ENCODE peak calls at places on chromosomes 5 and 9, in ten cellular contexts. One of them, this sample, is unnamed.

GRCh38 chr9:29211681-29212589 is 1638.7 kb upstream of the C9orf72 start:
- DNase-seq in CD8-positive, alpha-beta T cell: no peak
- DNase-seq in sigmoid colon: peak; percentile 59
- DNase-seq in tibial artery: no peak
- DNase-seq in fibroblast of the aortic adventitia: peak; percentile 7
- DNase-seq in fibroblast of pulmonary artery: peak; percentile 39
- DNase-seq in uterus: peak; percentile 45
- DNase-seq in AG10803: peak; percentile 0
- DNase-seq in HCT116: no peak
- DNase-seq in HepG2: peak; percentile 12
- DNase-seq in this sample: no peak

GRCh38 chr5:10424124-10424731 is 17.5 kb upstream of the ROPN1L start:
- DNase-seq in CD8-positive, alpha-beta T cell: no peak
- DNase-seq in sigmoid colon: no peak
- DNase-seq in tibial artery: no peak
- DNase-seq in fibroblast of the aortic adventitia: peak; percentile 59
- DNase-seq in fibroblast of pulmonary artery: peak; percentile 64
- DNase-seq in uterus: no peak
- DNase-seq in AG10803: peak; percentile 48
- DNase-seq in HCT116: peak; percentile 8
- DNase-seq in HepG2: peak; percentile 13
- DNase-seq in this sample: no peak

GRCh38 chr5:89407053-89407452 is 524.1 kb upstream of the MEF2C start:
- DNase-seq in CD8-positive, alpha-beta T cell: no peak
- DNase-seq in sigmoid colon: no peak
- DNase-seq in tibial artery: no peak
- DNase-seq in fibroblast of the aortic adventitia: no peak
- DNase-seq in fibroblast of pulmonary artery: no peak
- DNase-seq in uterus: no peak
- DNase-seq in AG10803: no peak
- DNase-seq in HCT116: no peak
- DNase-seq in HepG2: no peak
- DNase-seq in this sample: no peak

GRCh38 chr5:9888517-9888916 is 258.4 kb upstream of the TAS2R1 start:
- DNase-seq in CD8-positive, alpha-beta T cell: no peak
- DNase-seq in sigmoid colon: no peak
- DNase-seq in tibial artery: no peak
- DNase-seq in fibroblast of the aortic adventitia: peak; percentile 84
- DNase-seq in fibroblast of pulmonary artery: peak; percentile 83
- DNase-seq in uterus: no peak
- DNase-seq in AG10803: peak; percentile 76
- DNase-seq in HCT116: no peak
- DNase-seq in HepG2: no peak
- DNase-seq in this sample: no peak

GRCh38 chr5:113722979-113723378 is 209.5 kb downstream of the YTHDC2 start:
- DNase-seq in CD8-positive, alpha-beta T cell: no peak
- DNase-seq in sigmoid colon: no peak
- DNase-seq in tibial artery: no peak
- DNase-seq in fibroblast of the aortic adventitia: no peak
- DNase-seq in fibroblast of pulmonary artery: no peak
- DNase-seq in uterus: peak; percentile 19
- DNase-seq in AG10803: no peak
- DNase-seq in HCT116: no peak
- DNase-seq in HepG2: no peak
- DNase-seq in this sample: no peak

GRCh38 chr9:38287420-38287985 is 105.0 kb upstream of the ALDH1B1 start:
- DNase-seq in CD8-positive, alpha-beta T cell: no peak
- DNase-seq in sigmoid colon: no peak
- DNase-seq in tibial artery: no peak
- DNase-seq in fibroblast of the aortic adventitia: no peak
- DNase-seq in fibroblast of pulmonary artery: no peak
- DNase-seq in uterus: no peak
- DNase-seq in AG10803: no peak
- DNase-seq in HCT116: no peak
- DNase-seq in HepG2: no peak
- DNase-seq in this sample: no peak

GRCh38 chr5:106127341-106127781 is 1543.4 kb downstream of the EFNA5 start:
- DNase-seq in CD8-positive, alpha-beta T cell: no peak
- DNase-seq in sigmoid colon: no peak
- DNase-seq in tibial artery: no peak
- DNase-seq in fibroblast of the aortic adventitia: no peak
- DNase-seq in fibroblast of pulmonary artery: no peak
- DNase-seq in uterus: no peak
- DNase-seq in AG10803: no peak
- DNase-seq in HCT116: no peak
- DNase-seq in HepG2: no peak
- DNase-seq in this sample: no peak

GRCh38 chr5:101260857-101261256 is 357.8 kb upstream of the ST8SIA4 start:
- DNase-seq in CD8-positive, alpha-beta T cell: no peak
- DNase-seq in sigmoid colon: no peak
- DNase-seq in tibial artery: no peak
- DNase-seq in fibroblast of the aortic adventitia: no peak
- DNase-seq in fibroblast of pulmonary artery: no peak
- DNase-seq in uterus: no peak
- DNase-seq in AG10803: no peak
- DNase-seq in HCT116: no peak
- DNase-seq in HepG2: no peak
- DNase-seq in this sample: no peak

GRCh38 chr5:81639556-81639955 is 111.3 kb downstream of the SSBP2 start:
- DNase-seq in CD8-positive, alpha-beta T cell: no peak
- DNase-seq in sigmoid colon: no peak
- DNase-seq in tibial artery: no peak
- DNase-seq in fibroblast of the aortic adventitia: peak; percentile 46
- DNase-seq in fibroblast of pulmonary artery: peak; percentile 7
- DNase-seq in uterus: no peak
- DNase-seq in AG10803: peak; percentile 55
- DNase-seq in HCT116: no peak
- DNase-seq in HepG2: no peak
- DNase-seq in this sample: no peak

GRCh38 chr9:93098236-93098946 is 2.4 kb downstream of the CARD19 start:
- DNase-seq in CD8-positive, alpha-beta T cell: peak; percentile 75
- DNase-seq in sigmoid colon: peak; percentile 97
- DNase-seq in tibial artery: peak; percentile 94
- DNase-seq in fibroblast of the aortic adventitia: peak; percentile 98
- DNase-seq in fibroblast of pulmonary artery: peak; percentile 98
- DNase-seq in uterus: peak; percentile 94
- DNase-seq in AG10803: peak; percentile 98
- DNase-seq in HCT116: peak; percentile 65
- DNase-seq in HepG2: peak; percentile 68
- DNase-seq in this sample: peak; percentile 46

GRCh38 chr9:71726723-71727122 is 41.6 kb downstream of the CEMIP2 start:
- DNase-seq in CD8-positive, alpha-beta T cell: no peak
- DNase-seq in sigmoid colon: no peak
- DNase-seq in tibial artery: no peak
- DNase-seq in fibroblast of the aortic adventitia: no peak
- DNase-seq in fibroblast of pulmonary artery: no peak
- DNase-seq in uterus: no peak
- DNase-seq in AG10803: no peak
- DNase-seq in HCT116: no peak
- DNase-seq in HepG2: no peak
- DNase-seq in this sample: no peak

GRCh38 chr5:76372320-76373054 is 30.6 kb upstream of the IQGAP2 start:
- DNase-seq in CD8-positive, alpha-beta T cell: no peak
- DNase-seq in sigmoid colon: no peak
- DNase-seq in tibial artery: no peak
- DNase-seq in fibroblast of the aortic adventitia: peak; percentile 67
- DNase-seq in fibroblast of pulmonary artery: peak; percentile 78
- DNase-seq in uterus: no peak
- DNase-seq in AG10803: peak; percentile 83
- DNase-seq in HCT116: peak; percentile 88
- DNase-seq in HepG2: peak; percentile 76
- DNase-seq in this sample: no peak

GRCh38 chr5:146165469-146165868 is 17.0 kb downstream of the LARS1 start:
- DNase-seq in CD8-positive, alpha-beta T cell: no peak
- DNase-seq in sigmoid colon: no peak
- DNase-seq in tibial artery: no peak
- DNase-seq in fibroblast of the aortic adventitia: no peak
- DNase-seq in fibroblast of pulmonary artery: no peak
- DNase-seq in uterus: no peak
- DNase-seq in AG10803: peak; percentile 40
- DNase-seq in HCT116: no peak
- DNase-seq in HepG2: no peak
- DNase-seq in this sample: no peak

GRCh38 chr5:14356305-14356704 is 213.2 kb downstream of the TRIO start:
- DNase-seq in CD8-positive, alpha-beta T cell: no peak
- DNase-seq in sigmoid colon: no peak
- DNase-seq in tibial artery: no peak
- DNase-seq in fibroblast of the aortic adventitia: no peak
- DNase-seq in fibroblast of pulmonary artery: no peak
- DNase-seq in uterus: no peak
- DNase-seq in AG10803: no peak
- DNase-seq in HCT116: no peak
- DNase-seq in HepG2: no peak
- DNase-seq in this sample: no peak

GRCh38 chr9:94018628-94019027 is 63.5 kb upstream of the BARX1 start:
- DNase-seq in CD8-positive, alpha-beta T cell: no peak
- DNase-seq in sigmoid colon: no peak
- DNase-seq in tibial artery: no peak
- DNase-seq in fibroblast of the aortic adventitia: peak; percentile 80
- DNase-seq in fibroblast of pulmonary artery: peak; percentile 72
- DNase-seq in uterus: no peak
- DNase-seq in AG10803: peak; percentile 47
- DNase-seq in HCT116: no peak
- DNase-seq in HepG2: no peak
- DNase-seq in this sample: no peak

GRCh38 chr5:8340739-8341344 is 471.9 kb downstream of the MTRR start:
- DNase-seq in CD8-positive, alpha-beta T cell: no peak
- DNase-seq in sigmoid colon: no peak
- DNase-seq in tibial artery: no peak
- DNase-seq in fibroblast of the aortic adventitia: peak; percentile 48
- DNase-seq in fibroblast of pulmonary artery: peak; percentile 44
- DNase-seq in uterus: no peak
- DNase-seq in AG10803: peak; percentile 11
- DNase-seq in HCT116: no peak
- DNase-seq in HepG2: peak; percentile 3
- DNase-seq in this sample: no peak
- TF ChIP-seq CTCF in CD8-positive, alpha-beta T cell: no peak
- TF ChIP-seq CTCF in sigmoid colon: peak; percentile 33
- TF ChIP-seq CTCF in tibial artery: peak; percentile 34
- TF ChIP-seq CTCF in fibroblast of the aortic adventitia: peak; percentile 61
- TF ChIP-seq CTCF in fibroblast of pulmonary artery: peak; percentile 58
- TF ChIP-seq CTCF in uterus: no peak
- TF ChIP-seq CTCF in AG10803: peak; percentile 51
- TF ChIP-seq CTCF in HCT116: no peak
- TF ChIP-seq CTCF in HepG2: no peak
- TF ChIP-seq CTCF in this sample: no peak

DNA sequence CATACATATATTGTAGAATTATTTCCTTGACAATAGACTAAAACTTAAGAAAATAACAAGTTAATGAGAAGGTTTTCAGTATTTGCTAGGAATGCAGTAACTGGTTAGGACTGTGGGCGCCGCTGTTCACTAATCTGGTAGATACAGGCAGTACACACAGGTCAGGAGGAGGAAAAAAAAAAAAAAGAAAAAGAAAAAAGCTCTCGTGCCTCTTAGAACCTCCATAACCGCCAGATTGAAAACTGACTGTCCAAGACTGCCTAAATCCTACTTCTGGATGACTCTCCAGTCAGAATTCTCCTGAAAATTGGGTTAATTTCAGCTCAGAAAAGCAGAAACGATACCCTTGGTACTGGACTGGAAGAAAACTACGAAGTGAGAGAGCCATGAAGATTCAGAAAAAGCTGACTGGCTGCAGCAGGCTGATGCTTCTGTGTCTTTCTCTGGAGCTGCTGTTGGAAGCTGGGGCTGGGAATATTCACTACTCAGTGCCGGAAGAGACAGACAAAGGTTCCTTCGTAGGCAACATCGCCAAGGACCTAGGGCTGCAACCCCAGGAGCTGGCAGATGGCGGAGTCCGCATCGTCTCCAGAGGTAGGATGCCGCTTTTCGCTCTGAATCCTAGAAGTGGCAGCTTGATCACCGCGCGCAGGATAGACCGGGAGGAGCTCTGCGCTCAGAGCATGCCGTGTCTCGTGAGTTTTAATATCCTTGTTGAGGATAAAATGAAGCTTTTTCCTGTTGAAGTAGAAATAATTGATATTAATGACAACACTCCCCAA is at the start of gene PCDHGA1:
- DNase-seq in CD8-positive, alpha-beta T cell: peak; percentile 21
- DNase-seq in sigmoid colon: no peak
- DNase-seq in tibial artery: no peak
- DNase-seq in fibroblast of the aortic adventitia: peak; percentile 70
- DNase-seq in fibroblast of pulmonary artery: peak; percentile 71
- DNase-seq in uterus: no peak
- DNase-seq in AG10803: peak; percentile 70
- DNase-seq in HCT116: no peak
- DNase-seq in HepG2: peak; percentile 51
- DNase-seq in this sample: no peak
- TF ChIP-seq CTCF in CD8-positive, alpha-beta T cell: no peak
- TF ChIP-seq CTCF in sigmoid colon: no peak
- TF ChIP-seq CTCF in tibial artery: no peak
- TF ChIP-seq CTCF in fibroblast of the aortic adventitia: peak; percentile 64
- TF ChIP-seq CTCF in fibroblast of pulmonary artery: peak; percentile 60
- TF ChIP-seq CTCF in uterus: no peak
- TF ChIP-seq CTCF in AG10803: peak; percentile 72
- TF ChIP-seq CTCF in HCT116: peak; percentile 17
- TF ChIP-seq CTCF in HepG2: peak; percentile 58
- TF ChIP-seq CTCF in this sample: no peak

DNA sequence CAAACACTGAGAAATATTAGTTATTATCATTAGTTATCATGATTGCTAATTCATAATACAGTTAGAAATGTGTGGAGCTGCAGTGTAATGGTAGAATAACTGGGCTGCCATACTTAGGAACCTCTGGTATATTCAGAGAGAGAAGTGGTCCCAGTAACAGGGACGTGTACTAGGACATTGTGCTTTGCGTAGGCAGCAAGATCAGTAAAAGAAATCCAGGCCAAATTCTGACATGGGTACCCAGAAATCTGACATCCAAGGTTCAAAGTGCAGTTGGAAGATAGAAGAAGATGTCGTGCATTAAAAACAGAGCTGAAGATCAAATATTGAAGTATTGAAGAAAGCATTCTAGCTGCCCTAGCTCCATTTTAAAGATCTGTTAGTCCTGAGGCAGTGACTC is 1160.7 kb upstream of the DMAC1 start:
- DNase-seq in CD8-positive, alpha-beta T cell: no peak
- DNase-seq in sigmoid colon: no peak
- DNase-seq in tibial artery: no peak
- DNase-seq in fibroblast of the aortic adventitia: no peak
- DNase-seq in fibroblast of pulmonary artery: no peak
- DNase-seq in uterus: no peak
- DNase-seq in AG10803: no peak
- DNase-seq in HCT116: no peak
- DNase-seq in HepG2: no peak
- DNase-seq in this sample: no peak
- TF ChIP-seq CTCF in CD8-positive, alpha-beta T cell: no peak
- TF ChIP-seq CTCF in sigmoid colon: no peak
- TF ChIP-seq CTCF in tibial artery: no peak
- TF ChIP-seq CTCF in fibroblast of the aortic adventitia: no peak
- TF ChIP-seq CTCF in fibroblast of pulmonary artery: no peak
- TF ChIP-seq CTCF in uterus: no peak
- TF ChIP-seq CTCF in AG10803: no peak
- TF ChIP-seq CTCF in HCT116: no peak
- TF ChIP-seq CTCF in HepG2: no peak
- TF ChIP-seq CTCF in this sample: no peak

DNA sequence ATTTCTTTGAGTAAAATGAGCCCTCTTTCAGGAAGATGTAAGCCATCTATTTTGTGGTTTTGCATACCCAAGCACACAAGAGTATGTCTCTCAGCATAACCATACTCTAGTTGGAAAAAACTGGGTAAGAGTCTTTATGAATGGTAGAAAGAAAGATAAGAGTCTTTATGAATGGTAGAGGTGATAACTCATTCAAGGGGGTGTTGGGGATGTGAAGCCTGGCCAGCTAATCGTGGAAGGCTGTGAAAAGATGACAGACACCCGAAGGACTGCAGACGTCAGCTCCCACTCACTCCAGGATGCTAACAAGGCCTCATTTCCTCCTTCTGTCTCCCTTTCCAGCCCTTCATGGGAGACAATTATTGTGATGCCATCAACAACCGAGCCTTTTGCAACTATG is 228.5 kb downstream of the PAPPA start:
- DNase-seq in CD8-positive, alpha-beta T cell: no peak
- DNase-seq in sigmoid colon: no peak
- DNase-seq in tibial artery: no peak
- DNase-seq in fibroblast of the aortic adventitia: no peak
- DNase-seq in fibroblast of pulmonary artery: no peak
- DNase-seq in uterus: no peak
- DNase-seq in AG10803: no peak
- DNase-seq in HCT116: no peak
- DNase-seq in HepG2: no peak
- DNase-seq in this sample: no peak
- TF ChIP-seq CTCF in CD8-positive, alpha-beta T cell: no peak
- TF ChIP-seq CTCF in sigmoid colon: no peak
- TF ChIP-seq CTCF in tibial artery: no peak
- TF ChIP-seq CTCF in fibroblast of the aortic adventitia: no peak
- TF ChIP-seq CTCF in fibroblast of pulmonary artery: no peak
- TF ChIP-seq CTCF in uterus: no peak
- TF ChIP-seq CTCF in AG10803: no peak
- TF ChIP-seq CTCF in HCT116: no peak
- TF ChIP-seq CTCF in HepG2: no peak
- TF ChIP-seq CTCF in this sample: no peak

This sample was measured in activated B cell treated with CpG ODN at 0.5 μM for 24 hours.